ENCODE peak calls at places on chromosomes 6 and 20, in seven cellular contexts. N, U, T, K, E, F and Z are unnamed samples.

GRCh38 chr20:60477958-60478357 is 519.7 kb downstream of the CDH26 start:
- DNase-seq in K (no peak), E (no peak), N (no peak), T (no peak), F (no peak), U (no peak), Z (no peak)

GRCh38 chr6:117265425-117266266 is at the start of gene VGLL2:
- DNase-seq in E (no peak), K (no peak), U (no peak), N (peak), T (no peak), F (peak), Z (no peak)

GRCh38 chr6:42222450-42222849 is 4.8 kb upstream of the MRPS10 start:
- DNase-seq in N (no peak), T (no peak), U (no peak), E (no peak), K (no peak), F (peak), Z (no peak)

GRCh38 chr6:38495922-38496635 is 143.7 kb downstream of the BTBD9 start:
- DNase-seq in F (no peak), E (no peak), N (no peak), T (no peak), U (no peak), K (no peak), Z (no peak)

GRCh38 chr20:55255016-55255415 is 750.3 kb downstream of the CBLN4 start:
- DNase-seq in U (no peak), N (no peak), F (no peak), T (no peak), K (no peak), E (no peak), Z (no peak)

GRCh38 chr20:4076671-4077070 is 61.3 kb upstream of the RNF24 start:
- DNase-seq in N (no peak), F (no peak), T (no peak), U (no peak), E (peak), K (no peak), Z (no peak)

GRCh38 chr20:32626859-32627636 is 41.9 kb upstream of the NOL4L start:
- DNase-seq in U (no peak), T (no peak), N (peak), F (no peak), K (no peak), E (no peak), Z (no peak)

GRCh38 chr20:3808544-3808943 is 11.8 kb upstream of the AP5S1 start:
- DNase-seq in E (no peak), N (no peak), U (no peak), F (no peak), T (no peak), K (no peak), Z (no peak)

GRCh38 chr20:34524426-34524825 is 8.2 kb downstream of the DYNLRB1 start:
- DNase-seq in K (no peak), T (no peak), U (no peak), N (no peak), E (no peak), F (no peak), Z (no peak)

GRCh38 chr6:7129360-7129759 is 21.6 kb downstream of the RREB1 start:
- DNase-seq in F (no peak), N (no peak), T (no peak), U (no peak), E (no peak), K (no peak), Z (no peak)

GRCh38 chr6:134398453-134398852 is 80.5 kb upstream of the SGK1 start:
- DNase-seq in K (no peak), U (peak), N (no peak), F (no peak), E (no peak), T (peak), Z (no peak)

GRCh38 chr6:26003102-26003694 is 40.6 kb downstream of the TRIM38 start:
- DNase-seq in U (peak), F (peak), T (no peak), N (peak), E (no peak), K (no peak), Z (peak)
- TF ChIP-seq SIN3A in U (no peak), F (no peak), T (no peak), N (no peak), E (no peak), K (no peak), Z (no peak)

DNA sequence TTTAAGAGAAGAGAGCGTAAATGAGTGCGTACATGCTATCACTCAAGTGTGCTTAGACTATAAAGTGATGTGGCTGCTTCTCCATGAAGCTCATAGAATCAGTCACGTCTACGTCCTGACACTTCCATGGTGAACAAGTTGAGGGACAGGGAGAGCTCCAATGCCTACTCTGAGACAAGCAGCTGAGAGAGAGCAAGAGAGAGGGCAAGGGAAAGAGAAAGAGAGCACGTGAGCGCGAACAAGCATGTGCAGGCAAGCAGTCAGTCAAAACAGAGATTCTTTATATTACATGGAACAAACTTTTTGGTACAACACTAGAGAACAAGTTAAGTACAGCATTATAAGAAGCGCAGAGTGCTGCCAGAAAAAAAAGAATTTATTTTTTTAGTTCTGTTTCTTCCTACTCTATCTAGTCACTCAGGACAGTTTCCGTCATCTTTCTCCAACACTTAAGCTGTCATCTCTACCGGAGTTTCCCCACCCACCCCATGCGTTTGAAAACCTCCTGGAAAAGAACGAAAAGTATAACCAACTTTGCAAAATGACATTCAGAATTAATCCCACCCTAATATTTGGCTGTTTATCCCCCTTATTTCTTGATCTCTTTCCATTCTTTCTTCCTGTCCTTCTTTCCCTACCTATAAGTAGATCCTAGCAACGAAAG is 61.8 kb downstream of the EPB41L2 start:
- DNase-seq in N (no peak), U (no peak), T (no peak), E (no peak), K (no peak), F (no peak), Z (no peak)
- TF ChIP-seq SIN3A in N (no peak), U (no peak), T (no peak), E (no peak), K (no peak), F (no peak), Z (no peak)

GRCh38 chr6:50846109-50846859 is 27.6 kb downstream of the TFAP2B start:
- DNase-seq in E (no peak), U (no peak), N (no peak), T (no peak), F (no peak), K (no peak), Z (no peak)
- TF ChIP-seq SIN3A in E (no peak), U (no peak), N (no peak), T (no peak), F (no peak), K (no peak), Z (no peak)

DNA sequence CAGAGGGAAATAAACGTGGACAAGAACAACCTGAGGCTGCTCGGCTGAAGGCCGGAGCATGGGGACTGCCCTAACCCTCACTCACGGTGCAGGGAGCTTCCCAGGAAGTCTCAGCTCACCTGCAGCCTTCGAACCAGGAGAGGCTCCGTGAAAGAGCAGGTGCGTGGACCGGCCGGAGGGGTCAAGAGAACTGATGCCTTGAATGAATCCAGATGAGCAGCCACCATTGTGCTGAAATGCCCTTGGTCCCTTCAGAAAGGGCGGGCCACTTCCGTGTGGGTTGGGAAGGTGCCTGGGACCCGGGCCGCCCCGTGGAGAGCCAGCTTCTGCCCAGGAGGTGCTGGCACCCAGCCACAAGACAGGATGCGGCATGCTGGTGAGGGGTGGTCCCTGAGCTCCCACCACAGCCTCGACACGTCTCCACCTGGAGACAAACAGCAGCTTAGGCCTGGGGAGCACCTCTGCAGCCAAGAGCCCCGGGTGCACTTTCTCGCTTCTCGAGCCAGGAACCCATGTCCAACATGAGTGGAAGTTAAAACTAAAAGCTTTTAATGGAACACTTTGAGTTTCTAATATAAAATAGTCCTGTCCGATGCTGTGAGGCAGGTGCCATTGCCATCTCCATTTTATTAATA is 83.5 kb downstream of the TTLL2 start:
- DNase-seq in U (no peak), T (no peak), N (no peak), F (no peak), E (no peak), K (no peak), Z (no peak)
- TF ChIP-seq SIN3A in U (no peak), T (no peak), N (no peak), F (no peak), E (no peak), K (no peak), Z (no peak)

DNA sequence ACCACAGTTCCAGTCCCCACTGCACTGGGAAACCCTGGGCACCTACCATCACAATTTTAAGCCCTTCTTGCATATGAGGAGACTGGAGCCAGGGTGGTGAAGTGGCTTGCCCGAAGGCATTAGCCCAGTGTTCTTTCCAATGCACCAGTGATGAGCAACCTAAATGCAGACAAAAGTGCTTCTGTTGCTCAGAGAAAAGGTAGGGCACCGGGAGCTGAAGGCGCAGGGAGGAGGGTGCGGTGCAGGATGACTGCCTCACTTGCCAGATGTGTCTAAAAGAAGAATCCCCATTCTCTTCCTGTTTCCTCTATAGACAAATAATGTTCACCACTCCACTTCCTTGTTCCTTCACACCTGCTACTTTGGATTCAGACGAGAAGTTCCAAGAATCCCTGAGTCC is 86.5 kb downstream of the QRSL1 start:
- DNase-seq in T (no peak), E (no peak), K (no peak), U (no peak), F (no peak), N (no peak), Z (no peak)
- TF ChIP-seq SIN3A in T (no peak), E (no peak), K (no peak), U (no peak), F (no peak), N (no peak), Z (no peak)

GRCh38 chr6:142300758-142301251 is 1.0 kb upstream of the ADGRG6 start:
- DNase-seq in T (no peak), E (peak), U (no peak), F (peak), N (no peak), K (no peak), Z (no peak)

GRCh38 chr6:142300302-142300701 is 1.5 kb upstream of the ADGRG6 start:
- DNase-seq in U (no peak), F (no peak), T (no peak), E (no peak), N (no peak), K (no peak), Z (no peak)

GRCh38 chr6:142297605-142297995 is 4.2 kb upstream of the ADGRG6 start:
- DNase-seq in T (no peak), F (no peak), N (no peak), K (no peak), U (no peak), E (no peak), Z (no peak)

GRCh38 chr6:142296975-142297604 is 4.7 kb upstream of the ADGRG6 start:
- DNase-seq in E (no peak), T (no peak), U (no peak), N (no peak), F (peak), K (no peak), Z (no peak)

GRCh38 chr6:142297996-142298753 is 3.6 kb upstream of the ADGRG6 start:
- DNase-seq in N (no peak), E (no peak), T (no peak), U (no peak), F (peak), K (no peak), Z (peak)
- TF ChIP-seq SIN3A in N (peak), E (no peak), T (no peak), U (no peak), F (peak), K (no peak), Z (no peak)

GRCh38 chr6:123091091-123091895 is 95.3 kb downstream of the CLVS2 start:
- DNase-seq in F (peak), T (no peak), N (peak), E (no peak), K (no peak), U (no peak), Z (peak)
- TF ChIP-seq SIN3A in F (no peak), T (no peak), N (no peak), E (no peak), K (no peak), U (no peak), Z (no peak)

DNA sequence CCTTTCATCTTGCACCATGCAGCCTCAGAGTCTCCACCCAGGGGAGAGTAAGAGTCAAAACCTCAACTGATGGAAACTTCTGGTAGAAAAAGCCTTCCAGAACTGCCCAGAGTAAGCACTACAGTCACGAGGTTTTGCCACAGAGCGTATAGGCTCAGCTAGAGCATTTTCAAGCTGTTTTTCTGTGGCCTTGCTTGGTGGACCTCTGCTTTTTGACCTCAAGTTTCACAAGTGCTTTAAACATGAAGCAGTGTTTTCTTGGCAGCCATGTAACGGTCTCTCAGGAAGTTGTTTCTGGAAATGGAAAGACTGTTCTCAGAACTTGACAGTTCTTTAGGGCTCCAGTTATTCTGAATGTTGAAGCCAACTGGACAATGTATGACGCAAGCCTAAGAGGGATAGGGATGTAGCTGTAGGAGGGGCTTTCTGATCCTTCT is 146.5 kb downstream of the ZDHHC14 start:
- DNase-seq in T (peak), N (no peak), F (no peak), E (no peak), K (no peak), U (peak), Z (no peak)
- TF ChIP-seq SIN3A in T (no peak), N (no peak), F (no peak), E (no peak), K (no peak), U (no peak), Z (no peak)

GRCh38 chr6:106692823-106693216 is 63.4 kb downstream of the QRSL1 start:
- DNase-seq in F (no peak), E (no peak), U (no peak), N (no peak), K (no peak), T (no peak), Z (no peak)

GRCh38 chr6:106693343-106693742 is 64.0 kb downstream of the QRSL1 start:
- DNase-seq in U (no peak), E (no peak), K (no peak), F (no peak), N (no peak), T (no peak), Z (no peak)

GRCh38 chr6:106688177-106688951 is 59.0 kb downstream of the QRSL1 start:
- DNase-seq in F (peak), K (no peak), N (no peak), T (peak), U (no peak), E (no peak), Z (no peak)

GRCh38 chr6:106694343-106694742 is 65.0 kb downstream of the QRSL1 start:
- DNase-seq in F (no peak), T (no peak), U (no peak), E (no peak), K (no peak), N (no peak), Z (no peak)

DNA sequence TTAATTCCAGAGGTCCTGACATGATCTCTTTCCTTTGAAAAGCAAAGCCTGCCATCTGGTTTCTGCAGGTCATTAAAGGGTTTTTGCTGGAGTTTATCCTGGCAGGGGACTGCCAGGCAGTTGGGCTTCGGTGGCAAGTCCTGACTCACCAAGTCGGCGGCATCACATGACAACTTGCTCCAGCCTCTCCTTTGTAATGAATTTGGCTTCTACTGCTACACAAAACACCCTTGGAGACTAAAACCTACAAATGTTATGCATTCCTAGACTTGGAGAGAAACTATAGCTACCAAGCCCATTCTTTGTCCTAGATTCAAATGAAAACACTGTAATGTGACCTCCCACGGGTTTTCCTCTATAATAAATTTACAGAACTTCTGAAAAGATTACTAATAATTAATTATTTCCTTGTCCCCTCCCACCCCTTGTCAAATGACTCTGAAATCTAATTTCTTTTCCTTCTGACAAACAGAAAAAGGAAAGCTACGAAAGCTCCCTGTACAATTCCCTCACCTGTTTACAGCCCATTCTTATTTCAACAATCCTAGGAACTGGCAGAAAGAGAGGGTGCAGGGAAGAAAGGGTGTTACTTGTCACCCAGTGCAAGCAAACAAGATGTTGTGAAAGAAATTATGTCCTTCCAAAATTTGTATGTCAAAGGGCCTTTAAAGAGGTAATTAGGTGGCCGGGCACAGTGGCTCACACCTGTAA is 62.9 kb downstream of the QRSL1 start:
- DNase-seq in K (peak), E (no peak), U (no peak), N (no peak), F (no peak), T (no peak), Z (no peak)
- TF ChIP-seq SIN3A in K (no peak), E (no peak), U (no peak), N (no peak), F (no peak), T (no peak), Z (no peak)